ENCODE peak calls at places on chromosomes 4 and X, in nine cellular contexts. V is NCI-H1092; J is choroid plexus epithelial cell; C is dorsolateral prefrontal cortex; H is HT-29; S is HFF-Myc; I is CD4-positive, alpha-beta T cell; R is upper lobe of left lung; A is fibroblast of lung. P is an unnamed sample.

GRCh38 chrX:107450823-107451509 is 1.5 kb downstream of the FRMPD3 start:
- DNase-seq in V (no peak), J (no peak), C (peak), H (no peak), S (no peak), I (no peak), R (no peak), A (no peak), P (no peak)

GRCh38 chr4:16794816-16795445 is 103.5 kb downstream of the LDB2 start:
- DNase-seq in V (no peak), J (peak), C (peak), H (peak), S (peak), I (peak), R (no peak), A (peak), P (peak)

GRCh38 chr4:97475621-97476020 is 667.7 kb downstream of the STPG2 start:
- DNase-seq in V (no peak), J (no peak), C (no peak), H (no peak), S (no peak), I (no peak), R (no peak), A (no peak), P (no peak)

GRCh38 chr4:1992468-1993168 is 16.2 kb downstream of the NELFA start:
- DNase-seq in V (no peak), J (no peak), C (peak), H (no peak), S (no peak), I (no peak), R (peak), A (peak), P (no peak)

GRCh38 chr4:41526628-41527027 is 11.3 kb upstream of the LIMCH1 start:
- DNase-seq in V (no peak), J (no peak), C (no peak), H (no peak), S (no peak), I (no peak), R (no peak), A (peak), P (no peak)

GRCh38 chr4:91795947-91796346 is 507.8 kb upstream of the GRID2 start:
- DNase-seq in V (no peak), J (no peak), C (no peak), H (no peak), S (no peak), I (no peak), R (no peak), A (no peak), P (no peak)

GRCh38 chr4:28792917-28793597 is 1927.1 kb upstream of the PCDH7 start:
- DNase-seq in V (no peak), J (no peak), C (no peak), H (no peak), S (no peak), I (no peak), R (no peak), A (no peak), P (no peak)

GRCh38 chr4:61493470-61493869 is 293.3 kb downstream of the ADGRL3 start:
- DNase-seq in V (no peak), J (no peak), C (no peak), H (peak), S (no peak), I (no peak), R (no peak), A (no peak), P (no peak)

GRCh38 chrX:149641432-149641831 is 9.8 kb upstream of the TMEM185A start:
- DNase-seq in V (no peak), J (no peak), C (no peak), H (no peak), S (no peak), I (no peak), R (no peak), A (no peak), P (no peak)

GRCh38 chrX:141439651-141440050 is 144.9 kb downstream of the SPANXA1 start:
- DNase-seq in V (no peak), J (peak), C (no peak), H (no peak), S (no peak), I (no peak), R (no peak), A (peak), P (no peak)

GRCh38 chr4:38406243-38406642 is 257.8 kb upstream of the KLF3 start:
- DNase-seq in V (no peak), J (no peak), C (no peak), H (no peak), S (no peak), I (no peak), R (no peak), A (no peak), P (no peak)

GRCh38 chr4:61666248-61666647 is 466.1 kb downstream of the ADGRL3 start:
- DNase-seq in V (no peak), J (peak), C (no peak), H (no peak), S (no peak), I (no peak), R (no peak), A (peak), P (no peak)

GRCh38 chr4:169854090-169854489 is 96.3 kb upstream of the HPF1 start:
- DNase-seq in V (no peak), J (no peak), C (no peak), H (no peak), S (no peak), I (no peak), R (no peak), A (no peak), P (no peak)

GRCh38 chrX:41561045-41561444 is 113.9 kb downstream of the NYX start:
- DNase-seq in V (no peak), J (peak), C (no peak), H (no peak), S (peak), I (no peak), R (no peak), A (peak), P (no peak)

GRCh38 chrX:53354669-53355068 is 67.8 kb downstream of the SMC1A start:
- DNase-seq in V (no peak), J (peak), C (no peak), H (no peak), S (no peak), I (no peak), R (no peak), A (no peak), P (no peak)

GRCh38 chr4:1822568-1823544 is 29.8 kb downstream of the FGFR3 start:
- DNase-seq in V (no peak), J (no peak), C (no peak), H (no peak), S (no peak), I (no peak), R (peak), A (no peak), P (no peak)

GRCh38 chr4:122689972-122690371 is 42.5 kb upstream of the BBS12 start:
- DNase-seq in V (no peak), J (no peak), C (no peak), H (no peak), S (no peak), I (no peak), R (no peak), A (no peak), P (no peak)

GRCh38 chr4:45985038-45985437 is 138.8 kb downstream of the GABRG1 start:
- DNase-seq in V (no peak), J (no peak), C (no peak), H (no peak), S (no peak), I (no peak), R (no peak), A (no peak), P (no peak)

GRCh38 chr4:2465032-2465431 is 3.9 kb upstream of the RNF4 start:
- DNase-seq in V (no peak), J (no peak), C (no peak), H (no peak), S (no peak), I (no peak), R (no peak), A (no peak), P (no peak)

GRCh38 chr4:78645853-78646757 is 94.5 kb downstream of the ANXA3 start:
- DNase-seq in V (no peak), J (peak), C (no peak), H (peak), S (peak), I (no peak), R (no peak), A (peak), P (no peak)

GRCh38 chr4:68373513-68373912 is 23.6 kb upstream of the YTHDC1 start:
- DNase-seq in V (no peak), J (peak), C (peak), H (peak), S (no peak), I (peak), R (peak), A (peak), P (no peak)

GRCh38 chr4:102598102-102598758 is 97.1 kb downstream of the NFKB1 start:
- DNase-seq in V (no peak), J (peak), C (no peak), H (no peak), S (no peak), I (no peak), R (no peak), A (peak), P (no peak)

GRCh38 chrX:24259544-24260240 is 54.2 kb downstream of the SUPT20HL2 start:
- DNase-seq in V (peak), J (peak), C (no peak), H (peak), S (no peak), I (no peak), R (no peak), A (peak), P (no peak)

GRCh38 chr4:87844476-87844875 is 11.7 kb downstream of the MEPE start:
- DNase-seq in V (no peak), J (peak), C (no peak), H (no peak), S (no peak), I (no peak), R (no peak), A (no peak), P (no peak)

GRCh38 chrX:40772290-40772689 is 36.9 kb upstream of the MED14 start:
- DNase-seq in V (no peak), J (no peak), C (no peak), H (no peak), S (peak), I (no peak), R (no peak), A (peak), P (no peak)

GRCh38 chr4:31139767-31140166 is 419.6 kb downstream of the PCDH7 start:
- DNase-seq in V (no peak), J (no peak), C (no peak), H (no peak), S (no peak), I (no peak), R (no peak), A (no peak), P (no peak)

GRCh38 chrX:55135171-55135570 is 46.4 kb downstream of the PAGE2 start:
- DNase-seq in V (no peak), J (peak), C (peak), H (peak), S (peak), I (peak), R (no peak), A (peak), P (no peak)

GRCh38 chrX:48475295-48475694 is 704 bp upstream of the FTSJ1 start:
- DNase-seq in V (no peak), J (no peak), C (no peak), H (no peak), S (no peak), I (no peak), R (no peak), A (no peak), P (no peak)

GRCh38 chrX:67601771-67602170 is 58.0 kb downstream of the AR start:
- DNase-seq in V (no peak), J (no peak), C (no peak), H (no peak), S (no peak), I (no peak), R (no peak), A (peak), P (no peak)

GRCh38 chr4:53601251-53601764 is 10.0 kb upstream of the LNX1 start:
- DNase-seq in V (peak), J (peak), C (no peak), H (peak), S (no peak), I (no peak), R (no peak), A (no peak), P (no peak)

GRCh38 chr4:185265942-185266341 is 56.5 kb downstream of the SNX25 start:
- DNase-seq in V (no peak), J (peak), C (no peak), H (no peak), S (peak), I (no peak), R (no peak), A (peak), P (no peak)

GRCh38 chr4:20493761-20494353 is 206.4 kb upstream of the PACRGL start:
- DNase-seq in V (no peak), J (peak), C (no peak), H (no peak), S (no peak), I (no peak), R (no peak), A (peak), P (no peak)

GRCh38 chr4:86048426-86048825 is 311.4 kb downstream of the MAPK10 start:
- DNase-seq in V (no peak), J (no peak), C (no peak), H (no peak), S (no peak), I (no peak), R (no peak), A (peak), P (no peak)

GRCh38 chr4:113328514-113328913 is 279.1 kb downstream of the ANK2 start:
- DNase-seq in V (no peak), J (peak), C (no peak), H (peak), S (no peak), I (no peak), R (no peak), A (no peak), P (no peak)

GRCh38 chr4:127997534-127998388 is 32.6 kb downstream of the ABHD18 start:
- DNase-seq in V (no peak), J (peak), C (no peak), H (peak), S (no peak), I (no peak), R (no peak), A (peak), P (no peak)

GRCh38 chrX:9197231-9197630 is 163.3 kb upstream of the FAM9B start:
- DNase-seq in V (no peak), J (peak), C (no peak), H (no peak), S (peak), I (no peak), R (no peak), A (peak), P (no peak)

GRCh38 chr4:2860391-2861348 is 17.0 kb downstream of the ADD1 start:
- DNase-seq in V (no peak), J (peak), C (no peak), H (no peak), S (no peak), I (no peak), R (no peak), A (peak), P (no peak)

GRCh38 chr4:52714597-52715254 is 36.5 kb downstream of the ERVMER34-1 start:
- DNase-seq in V (no peak), J (peak), C (no peak), H (no peak), S (no peak), I (no peak), R (no peak), A (no peak), P (no peak)